ENCODE peak calls at places on chromosomes 11 and 22, in four cellular contexts. P is stimulated activated CD4-positive, alpha-beta T cell treated with anti-CD3 and anti-CD28 coated beads, Interleukin-15, amount 100 ng/mL, for 24 hours; M is left ventricle myocardium inferior; Z is Ammon's horn. W is an unnamed sample.

GRCh38 chr11:13963949-13964770 is 1.6 kb downstream of the SPON1 start:
- DNase-seq in P (peak; percentile 37), M (peak; percentile 18), Z (no peak), W (peak; percentile 75)

GRCh38 chr11:45543808-45544422 is 121.5 kb downstream of the CHST1 start:
- DNase-seq in P (peak; percentile 18), M (no peak), Z (no peak), W (no peak)

GRCh38 chr11:106305458-106305857 is 228.0 kb downstream of the AASDHPPT start:
- DNase-seq in P (no peak), M (no peak), Z (no peak), W (no peak)

GRCh38 chr11:65078151-65078550 is 5.7 kb downstream of the CDCA5 start:
- DNase-seq in P (peak; percentile 76), M (no peak), Z (no peak), W (peak; percentile 61)

GRCh38 chr22:16925407-16925966 is 82.5 kb downstream of the GAB4 start:
- DNase-seq in P (no peak), M (no peak), Z (no peak), W (no peak)

GRCh38 chr11:44484211-44484610 is 81.3 kb upstream of the CD82 start:
- DNase-seq in P (peak; percentile 7), M (no peak), Z (no peak), W (peak; percentile 14)

GRCh38 chr11:120835601-120836228 is 188.2 kb upstream of the TBCEL start:
- DNase-seq in P (peak; percentile 64), M (no peak), Z (no peak), W (no peak)

GRCh38 chr11:111557425-111558111 is 17.0 kb downstream of the LAYN start:
- DNase-seq in P (no peak), M (no peak), Z (no peak), W (no peak)

GRCh38 chr11:120128392-120129172 is 9.3 kb downstream of the TRIM29 start:
- DNase-seq in P (no peak), M (peak; percentile 7), Z (peak; percentile 32), W (peak; percentile 92)

GRCh38 chr11:14634813-14635212 is 8.8 kb upstream of the PDE3B start:
- DNase-seq in P (no peak), M (no peak), Z (no peak), W (no peak)

GRCh38 chr11:96098511-96099241 is 174.8 kb upstream of the MTMR2 start:
- DNase-seq in P (no peak), M (no peak), Z (no peak), W (no peak)

GRCh38 chr22:46042786-46043185 is 65.8 kb upstream of the WNT7B start:
- DNase-seq in P (no peak), M (peak; percentile 10), Z (no peak), W (peak; percentile 20)

GRCh38 chr22:19177164-19178064 is 1.1 kb downstream of the SLC25A1 start:
- DNase-seq in P (no peak), M (no peak), Z (no peak), W (peak; percentile 14)

GRCh38 chr22:49004484-49005399 is 822.9 kb downstream of the BRD1 start:
- DNase-seq in P (no peak), M (no peak), Z (no peak), W (no peak)

W was measured in left colon.